ENCODE peak calls at places on chromosomes 2 and 18, in five cellular contexts. One of them, this sample, is unnamed.

GRCh38 chr2:235054497-235054896 is 102.7 kb downstream of the SH3BP4 start:
- DNase-seq in RWPE1: no peak
- DNase-seq in RWPE2: no peak
- DNase-seq in esophagus squamous epithelium: no peak
- DNase-seq in kidney: no peak
- DNase-seq in this sample: no peak

GRCh38 chr2:46548103-46548486 is 68.7 kb downstream of the TMEM247 start:
- DNase-seq in RWPE1: no peak
- DNase-seq in RWPE2: no peak
- DNase-seq in esophagus squamous epithelium: no peak
- DNase-seq in kidney: no peak
- DNase-seq in this sample: no peak

GRCh38 chr18:54946149-54946581 is 13.1 kb downstream of the CCDC68 start:
- DNase-seq in RWPE2: no peak
- DNase-seq in esophagus squamous epithelium: no peak
- DNase-seq in kidney: no peak
- DNase-seq in RWPE1: peak; percentile 20
- DNase-seq in this sample: no peak

GRCh38 chr2:205473791-205474190 is 208.5 kb upstream of the NRP2 start:
- DNase-seq in RWPE1: no peak
- DNase-seq in RWPE2: no peak
- DNase-seq in esophagus squamous epithelium: no peak
- DNase-seq in kidney: no peak
- DNase-seq in this sample: no peak

GRCh38 chr18:79577451-79578395 is 101.9 kb upstream of the CTDP1 start:
- DNase-seq in esophagus squamous epithelium: no peak
- DNase-seq in RWPE2: peak; percentile 47
- DNase-seq in kidney: peak; percentile 75
- DNase-seq in RWPE1: no peak
- DNase-seq in this sample: no peak

GRCh38 chr2:72927619-72928537 is 10.6 kb downstream of the EMX1 start:
- DNase-seq in RWPE2: no peak
- DNase-seq in RWPE1: no peak
- DNase-seq in kidney: no peak
- DNase-seq in esophagus squamous epithelium: no peak
- DNase-seq in this sample: no peak

GRCh38 chr18:57846258-57846657 is 43.1 kb upstream of the ATP8B1 start:
- DNase-seq in RWPE2: no peak
- DNase-seq in esophagus squamous epithelium: no peak
- DNase-seq in RWPE1: peak; percentile 24
- DNase-seq in kidney: no peak
- DNase-seq in this sample: no peak

GRCh38 chr2:74499269-74499939 is at the start of gene LBX2:
- DNase-seq in kidney: peak; percentile 81
- DNase-seq in RWPE1: no peak
- DNase-seq in RWPE2: no peak
- DNase-seq in esophagus squamous epithelium: no peak
- DNase-seq in this sample: no peak

GRCh38 chr2:132902626-132903025 is 232.6 kb upstream of the LYPD1 start:
- DNase-seq in kidney: no peak
- DNase-seq in RWPE2: no peak
- DNase-seq in RWPE1: no peak
- DNase-seq in esophagus squamous epithelium: no peak
- DNase-seq in this sample: no peak

GRCh38 chr2:26978061-26978596 is 7.7 kb downstream of the MAPRE3 start:
- DNase-seq in kidney: no peak
- DNase-seq in RWPE2: no peak
- DNase-seq in RWPE1: no peak
- DNase-seq in esophagus squamous epithelium: no peak
- DNase-seq in this sample: no peak

GRCh38 chr2:84085562-84085961 is 373.5 kb downstream of the SUCLG1 start:
- DNase-seq in RWPE1: no peak
- DNase-seq in RWPE2: no peak
- DNase-seq in esophagus squamous epithelium: no peak
- DNase-seq in kidney: no peak
- DNase-seq in this sample: no peak

GRCh38 chr2:223459328-223459939 is 142.7 kb downstream of the SCG2 start:
- DNase-seq in esophagus squamous epithelium: no peak
- DNase-seq in RWPE1: peak; percentile 16
- DNase-seq in RWPE2: no peak
- DNase-seq in kidney: no peak
- DNase-seq in this sample: no peak

GRCh38 chr18:24528857-24529256 is 68.4 kb downstream of the HRH4 start:
- DNase-seq in RWPE1: no peak
- DNase-seq in kidney: no peak
- DNase-seq in RWPE2: no peak
- DNase-seq in esophagus squamous epithelium: no peak
- DNase-seq in this sample: no peak

GRCh38 chr18:27656167-27656778 is 471.2 kb upstream of the CHST9 start:
- DNase-seq in esophagus squamous epithelium: no peak
- DNase-seq in RWPE1: peak; percentile 16
- DNase-seq in RWPE2: no peak
- DNase-seq in kidney: no peak
- DNase-seq in this sample: no peak

GRCh38 chr2:71671203-71671602 is 217.8 kb downstream of the DYSF start:
- DNase-seq in kidney: peak; percentile 29
- DNase-seq in RWPE1: no peak
- DNase-seq in RWPE2: no peak
- DNase-seq in esophagus squamous epithelium: no peak
- DNase-seq in this sample: no peak

GRCh38 chr2:218384975-218385374 is 2.9 kb downstream of the SLC11A1 start:
- DNase-seq in esophagus squamous epithelium: no peak
- DNase-seq in RWPE1: no peak
- DNase-seq in RWPE2: no peak
- DNase-seq in kidney: no peak
- DNase-seq in this sample: no peak

GRCh38 chr18:76602169-76602568 is 107.1 kb upstream of the ZNF516 start:
- DNase-seq in RWPE1: no peak
- DNase-seq in RWPE2: no peak
- DNase-seq in esophagus squamous epithelium: no peak
- DNase-seq in kidney: no peak
- DNase-seq in this sample: no peak

GRCh38 chr2:168490015-168490874 is 34.2 kb downstream of the CERS6 start:
- DNase-seq in RWPE1: peak; percentile 9
- DNase-seq in esophagus squamous epithelium: no peak
- DNase-seq in kidney: no peak
- DNase-seq in RWPE2: no peak
- DNase-seq in this sample: no peak

GRCh38 chr2:132608222-132608795 is 61.7 kb downstream of the LYPD1 start:
- DNase-seq in kidney: no peak
- DNase-seq in esophagus squamous epithelium: no peak
- DNase-seq in RWPE1: no peak
- DNase-seq in RWPE2: no peak
- DNase-seq in this sample: no peak

GRCh38 chr18:79614211-79615028 is 65.2 kb upstream of the CTDP1 start:
- DNase-seq in esophagus squamous epithelium: no peak
- DNase-seq in RWPE2: peak; percentile 47
- DNase-seq in kidney: peak; percentile 60
- DNase-seq in RWPE1: no peak
- DNase-seq in this sample: no peak

GRCh38 chr2:24878341-24878740 is 41.7 kb downstream of the ADCY3 start:
- DNase-seq in RWPE1: no peak
- DNase-seq in esophagus squamous epithelium: no peak
- DNase-seq in kidney: no peak
- DNase-seq in RWPE2: no peak
- DNase-seq in this sample: no peak

GRCh38 chr2:27871805-27872204 is 18.4 kb downstream of the RBKS start:
- DNase-seq in kidney: no peak
- DNase-seq in RWPE1: no peak
- DNase-seq in esophagus squamous epithelium: no peak
- DNase-seq in RWPE2: no peak
- DNase-seq in this sample: no peak

GRCh38 chr18:73503326-73503725 is 635.5 kb upstream of the NETO1 start:
- DNase-seq in kidney: no peak
- DNase-seq in RWPE2: no peak
- DNase-seq in esophagus squamous epithelium: no peak
- DNase-seq in RWPE1: no peak
- DNase-seq in this sample: no peak

GRCh38 chr18:6747646-6748045 is 18.1 kb downstream of the ARHGAP28 start:
- DNase-seq in RWPE2: no peak
- DNase-seq in RWPE1: peak; percentile 34
- DNase-seq in esophagus squamous epithelium: no peak
- DNase-seq in kidney: no peak
- DNase-seq in this sample: no peak

GRCh38 chr2:217335341-217335966 is 475.6 kb upstream of the TNP1 start:
- DNase-seq in RWPE2: no peak
- DNase-seq in kidney: no peak
- DNase-seq in esophagus squamous epithelium: no peak
- DNase-seq in RWPE1: no peak
- DNase-seq in this sample: no peak

GRCh38 chr2:126887506-126887905 is 11.2 kb upstream of the TEX51 start:
- DNase-seq in esophagus squamous epithelium: no peak
- DNase-seq in kidney: no peak
- DNase-seq in RWPE1: no peak
- DNase-seq in RWPE2: no peak
- DNase-seq in this sample: no peak

GRCh38 chr2:37916512-37917082 is 8.5 kb upstream of the RMDN2 start:
- DNase-seq in RWPE2: peak; percentile 79
- DNase-seq in RWPE1: peak; percentile 72
- DNase-seq in esophagus squamous epithelium: no peak
- DNase-seq in kidney: peak; percentile 61
- DNase-seq in this sample: no peak

GRCh38 chr2:19287324-19287723 is 71.1 kb downstream of the OSR1 start:
- DNase-seq in RWPE2: no peak
- DNase-seq in kidney: no peak
- DNase-seq in RWPE1: no peak
- DNase-seq in esophagus squamous epithelium: no peak
- DNase-seq in this sample: no peak

GRCh38 chr2:232893834-232894233 is 23.8 kb downstream of the SNORC start:
- DNase-seq in esophagus squamous epithelium: no peak
- DNase-seq in kidney: no peak
- DNase-seq in RWPE1: no peak
- DNase-seq in RWPE2: no peak
- DNase-seq in this sample: no peak

DNA sequence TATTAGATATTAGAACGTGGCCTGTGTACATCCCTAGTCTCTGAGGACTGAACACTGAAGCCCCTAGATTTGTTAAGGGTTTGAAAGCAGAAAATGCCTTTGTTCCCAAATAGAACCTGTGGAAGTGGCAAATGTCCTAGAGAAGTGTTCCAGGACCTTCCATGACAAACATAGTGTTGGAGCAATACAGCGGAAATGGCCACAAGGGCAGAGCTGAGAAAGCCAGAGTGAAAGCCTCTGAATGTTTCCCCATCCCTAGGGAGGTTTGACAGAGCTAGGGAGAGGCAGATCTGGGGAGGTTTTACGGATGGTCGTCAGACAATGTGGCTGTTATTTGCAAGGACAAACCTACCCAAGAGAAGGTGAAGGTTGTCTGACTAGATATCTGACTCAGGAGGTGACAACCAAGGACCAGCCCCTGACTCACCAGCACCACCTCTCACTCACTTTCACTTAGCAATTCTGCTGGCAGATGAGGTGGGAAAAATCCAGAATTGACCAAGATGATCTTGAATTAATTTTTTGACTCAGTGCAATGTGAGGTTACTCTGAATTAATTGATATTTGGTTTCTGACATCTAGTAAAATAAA is 24.1 kb downstream of the RBM43 start:
- DNase-seq in esophagus squamous epithelium: no peak
- DNase-seq in RWPE1: no peak
- DNase-seq in RWPE2: no peak
- DNase-seq in kidney: no peak
- DNase-seq in this sample: no peak
- TF ChIP-seq CTCF in esophagus squamous epithelium: no peak
- TF ChIP-seq CTCF in RWPE1: no peak
- TF ChIP-seq CTCF in RWPE2: no peak
- TF ChIP-seq CTCF in kidney: no peak
- TF ChIP-seq CTCF in this sample: no peak

GRCh38 chr2:122368576-122369243 is 613.3 kb downstream of the TSN start:
- DNase-seq in RWPE1: no peak
- DNase-seq in esophagus squamous epithelium: no peak
- DNase-seq in RWPE2: no peak
- DNase-seq in kidney: no peak
- DNase-seq in this sample: no peak
- TF ChIP-seq CTCF in RWPE1: no peak
- TF ChIP-seq CTCF in esophagus squamous epithelium: no peak
- TF ChIP-seq CTCF in RWPE2: no peak
- TF ChIP-seq CTCF in kidney: no peak
- TF ChIP-seq CTCF in this sample: peak; percentile 28

GRCh38 chr2:233912799-233913423 is 4.3 kb upstream of the TRPM8 start:
- DNase-seq in RWPE1: peak; percentile 53
- DNase-seq in esophagus squamous epithelium: no peak
- DNase-seq in kidney: no peak
- DNase-seq in RWPE2: no peak
- DNase-seq in this sample: peak; percentile 60

GRCh38 chr2:233919319-233919718 is 2.1 kb downstream of the TRPM8 start:
- DNase-seq in RWPE1: no peak
- DNase-seq in esophagus squamous epithelium: no peak
- DNase-seq in RWPE2: no peak
- DNase-seq in kidney: no peak
- DNase-seq in this sample: no peak

GRCh38 chr2:233917146-233917545 is at the start of gene TRPM8:
- DNase-seq in kidney: no peak
- DNase-seq in RWPE1: no peak
- DNase-seq in RWPE2: no peak
- DNase-seq in esophagus squamous epithelium: no peak
- DNase-seq in this sample: no peak

GRCh38 chr2:233919938-233920337 is 2.8 kb downstream of the TRPM8 start:
- DNase-seq in esophagus squamous epithelium: no peak
- DNase-seq in kidney: no peak
- DNase-seq in RWPE1: peak; percentile 35
- DNase-seq in RWPE2: no peak
- DNase-seq in this sample: no peak

GRCh38 chr2:233915133-233915532 is 2.0 kb upstream of the TRPM8 start:
- DNase-seq in esophagus squamous epithelium: no peak
- DNase-seq in RWPE2: no peak
- DNase-seq in RWPE1: peak; percentile 38
- DNase-seq in kidney: no peak
- DNase-seq in this sample: no peak
- TF ChIP-seq CTCF in esophagus squamous epithelium: no peak
- TF ChIP-seq CTCF in RWPE2: peak; percentile 49
- TF ChIP-seq CTCF in RWPE1: peak; percentile 23
- TF ChIP-seq CTCF in kidney: no peak
- TF ChIP-seq CTCF in this sample: peak; percentile 46

DNA sequence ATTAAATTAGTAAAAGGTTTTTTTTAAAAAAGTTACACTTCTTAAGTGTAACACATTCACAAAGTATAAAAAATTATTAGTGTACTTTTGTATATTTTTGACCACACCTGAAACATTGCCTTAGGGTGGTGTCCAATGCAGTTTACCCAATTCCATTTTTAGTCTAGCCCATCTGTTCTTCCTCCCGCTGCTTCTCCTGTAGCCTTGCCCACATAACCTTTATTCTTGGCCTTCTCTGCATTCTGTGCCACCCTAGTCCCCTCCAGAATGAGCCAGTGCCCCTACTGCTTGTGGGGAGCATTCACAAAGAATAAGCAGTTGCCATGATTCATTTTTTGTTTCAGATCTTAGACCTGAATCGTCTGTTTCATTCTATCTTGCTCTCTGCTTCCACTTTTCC is 78.4 kb upstream of the MYT1L start:
- DNase-seq in esophagus squamous epithelium: no peak
- DNase-seq in RWPE1: no peak
- DNase-seq in RWPE2: no peak
- DNase-seq in kidney: no peak
- DNase-seq in this sample: no peak
- TF ChIP-seq CTCF in esophagus squamous epithelium: no peak
- TF ChIP-seq CTCF in RWPE1: no peak
- TF ChIP-seq CTCF in RWPE2: no peak
- TF ChIP-seq CTCF in kidney: no peak
- TF ChIP-seq CTCF in this sample: no peak

This sample was measured in neural crest cell.